ENCODE peak calls at places on chromosomes 6 and 20, in five cellular contexts. E is HEK293T; P is left ventricle myocardium inferior; R is activated naive CD4-positive, alpha-beta T cell treated with anti-CD3 and anti-CD28 coated beads, Interleukin-2, amount 10 ng/mL, durations not matched to agents 7 days and 5 days; L is neural crest cell. Y is an unnamed sample.

GRCh38 chr6:137743493-137743892 is 123.6 kb upstream of the TNFAIP3 start:
- DNase-seq in P (no peak), R (no peak), E (no peak), L (no peak), Y (no peak)

GRCh38 chr6:100132005-100132404 is 138.0 kb upstream of the MCHR2 start:
- DNase-seq in E (no peak), L (no peak), P (no peak), R (no peak), Y (no peak)

GRCh38 chr6:42083530-42083929 is 33.2 kb downstream of the TAF8 start:
- DNase-seq in P (no peak), L (no peak), E (no peak), R (no peak), Y (no peak)

GRCh38 chr6:169669889-169670288 is 31.9 kb downstream of the WDR27 start:
- DNase-seq in E (no peak), R (no peak), L (no peak), P (no peak), Y (no peak)

GRCh38 chr20:4748847-4749246 is 27.1 kb downstream of the PRND start:
- DNase-seq in L (no peak), P (no peak), E (no peak), R (no peak), Y (no peak)

GRCh38 chr20:63087872-63088680 is 81.3 kb upstream of the BHLHE23 start:
- DNase-seq in P (peak; percentile 3), E (no peak), L (no peak), R (peak; percentile 4), Y (peak; percentile 54)

GRCh38 chr6:6556738-6557503 is 31.6 kb upstream of the LY86 start:
- DNase-seq in E (peak; percentile 71), P (peak; percentile 36), L (peak; percentile 48), R (peak; percentile 71), Y (no peak)

GRCh38 chr6:81547149-81547548 is 205.3 kb downstream of the TENT5A start:
- DNase-seq in L (no peak), E (no peak), R (no peak), P (no peak), Y (no peak)

GRCh38 chr6:37819802-37820712 is 530 bp downstream of the ZFAND3 start:
- DNase-seq in P (peak; percentile 60), R (peak; percentile 59), E (peak; percentile 23), L (no peak), Y (peak; percentile 79)

GRCh38 chr6:40555092-40555491 is 32.1 kb downstream of the LRFN2 start:
- DNase-seq in E (no peak), P (no peak), R (no peak), L (no peak), Y (no peak)